ENCODE peak calls at places on chromosomes 3 and 15, in six cellular contexts. F is H9, I is K562, Z is neural progenitor cell, C is HepG2, W is GM23248. J is an unnamed sample. For H4K20me1 and H3K9me3, the result is how much of the 10 kb centered on the place peaks cover.

GRCh38 chr3:71489315-71489761 is 94.2 kb downstream of the FOXP1 start:
- DNase-seq in Z (no peak), F (no peak), W (no peak), I (no peak), C (no peak), J (no peak)

GRCh38 chr15:67193223-67194009 is 61.0 kb downstream of the AAGAB start:
- DNase-seq in F (no peak), Z (no peak), W (no peak), I (no peak), C (no peak), J (no peak)

GRCh38 chr3:19931767-19932188 is 2.2 kb downstream of the EFHB start:
- DNase-seq in I (no peak), C (no peak), Z (no peak), W (peak), F (no peak), J (peak)

GRCh38 chr3:14244521-14244920 is 65.9 kb downstream of the LSM3 start:
- DNase-seq in C (no peak), W (no peak), F (no peak), I (no peak), Z (no peak), J (no peak)

GRCh38 chr3:107729686-107730085 is 206.9 kb downstream of the BBX start:
- DNase-seq in I (no peak), Z (no peak), W (no peak), C (no peak), F (no peak), J (peak)

GRCh38 chr15:68479406-68479805 is 47.4 kb upstream of the ITGA11 start:
- DNase-seq in W (peak), I (no peak), C (no peak), Z (no peak), F (no peak), J (no peak)

GRCh38 chr3:10459954-10460754 is 45.2 kb downstream of the ATP2B2 start:
- DNase-seq in F (peak), C (peak), Z (peak), W (peak), I (peak), J (peak)

GRCh38 chr15:68319997-68320396 is 42.5 kb downstream of the FEM1B start:
- DNase-seq in I (no peak), F (no peak), Z (no peak), C (no peak), W (no peak), J (no peak)

GRCh38 chr3:10563396-10563795 is 58.0 kb upstream of the ATP2B2 start:
- DNase-seq in C (no peak), W (no peak), I (no peak), F (no peak), Z (no peak), J (no peak)

GRCh38 chr3:80079886-80080285 is 312.1 kb upstream of the ROBO1 start:
- DNase-seq in W (no peak), F (no peak), C (no peak), Z (no peak), I (no peak), J (no peak)

GRCh38 chr15:100265641-100266035 is 76.1 kb downstream of the ADAMTS17 start:
- DNase-seq in I (no peak), F (no peak), W (no peak), Z (no peak), C (no peak), J (no peak)

GRCh38 chr3:30691249-30691880 is 85.0 kb downstream of the TGFBR2 start:
- DNase-seq in I (no peak), C (no peak), W (no peak), Z (no peak), F (no peak), J (no peak)

GRCh38 chr3:17047162-17047561 is 162.4 kb downstream of the PLCL2 start:
- DNase-seq in Z (peak), I (no peak), W (no peak), F (peak), C (no peak), J (no peak)

GRCh38 chr15:29844290-29844903 is 22.1 kb upstream of the TJP1 start:
- DNase-seq in Z (no peak), W (peak), F (no peak), I (no peak), C (no peak), J (peak)

GRCh38 chr3:21433751-21434150 is 317.3 kb downstream of the ZNF385D start:
- DNase-seq in F (no peak), C (no peak), I (no peak), W (no peak), Z (no peak), J (no peak)

GRCh38 chr3:193982258-193982659 is 153.7 kb upstream of the HES1 start:
- DNase-seq in F (no peak), C (no peak), I (no peak), W (peak), Z (no peak), J (peak)

GRCh38 chr3:113744941-113745272 is 1.1 kb downstream of the NAA50 start:
- DNase-seq in Z (no peak), F (no peak), C (no peak), W (no peak), I (no peak), J (no peak)

GRCh38 chr3:113736548-113737089 is 9.4 kb downstream of the NAA50 start:
- DNase-seq in Z (peak), F (no peak), W (peak), C (peak), I (no peak), J (peak)

GRCh38 chr3:113745273-113746068 is 578 bp downstream of the NAA50 start:
- DNase-seq in F (peak), W (peak), C (peak), I (peak), Z (peak), J (peak)

GRCh38 chr3:113743006-113743639 is 2.9 kb downstream of the NAA50 start:
- DNase-seq in F (no peak), W (no peak), Z (no peak), I (no peak), C (no peak), J (peak)

GRCh38 chr3:113741086-113741485 is 5.0 kb downstream of the NAA50 start:
- DNase-seq in W (peak), I (no peak), F (no peak), C (no peak), Z (no peak), J (no peak)
- H4K20me1 ChIP-seq in W (under half), I (under half), F (under half), C (under half), Z (half or more), J (half or more)

DNA sequence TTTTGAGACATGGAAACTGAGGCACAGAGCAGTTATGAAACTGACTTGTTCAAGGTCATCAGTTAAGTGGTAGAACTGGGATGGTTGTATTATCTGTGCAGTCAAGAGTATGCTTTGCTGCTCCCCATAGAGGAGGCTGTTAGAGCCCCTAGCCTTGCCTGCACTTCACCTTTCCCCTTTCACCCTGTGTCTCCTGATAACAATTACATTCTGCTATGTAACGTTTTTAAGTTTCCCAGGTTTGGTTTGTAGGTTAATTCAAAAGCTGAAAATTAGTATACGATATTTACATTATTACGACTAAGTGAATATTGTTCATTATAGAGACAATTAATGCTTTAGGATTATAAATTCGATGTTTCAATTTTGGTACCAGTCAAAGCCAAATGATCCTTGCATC is 89.9 kb downstream of the ECT2 start:
- DNase-seq in I (no peak), C (no peak), F (no peak), Z (no peak), W (no peak), J (no peak)
- H3K9me3 ChIP-seq in I (under half), C (under half), F (under half), Z (under half), W (under half), J (under half)

GRCh38 chr3:23819599-23820360 is 14.0 kb downstream of the UBE2E1 start:
- DNase-seq in Z (peak), I (no peak), C (no peak), W (no peak), F (no peak), J (no peak)

GRCh38 chr3:23815879-23816278 is 10.1 kb downstream of the UBE2E1 start:
- DNase-seq in C (no peak), Z (no peak), I (no peak), W (no peak), F (no peak), J (peak)

GRCh38 chr3:23820888-23821287 is 15.1 kb downstream of the UBE2E1 start:
- DNase-seq in C (no peak), I (no peak), F (no peak), W (peak), Z (peak), J (peak)

GRCh38 chr3:23816721-23817120 is 11.0 kb downstream of the UBE2E1 start:
- DNase-seq in F (no peak), I (no peak), C (no peak), W (no peak), Z (no peak), J (no peak)

GRCh38 chr3:23817508-23818223 is 11.9 kb downstream of the UBE2E1 start:
- DNase-seq in W (no peak), I (no peak), C (no peak), F (no peak), Z (no peak), J (no peak)
- H4K20me1 ChIP-seq in W (under half), I (under half), C (under half), F (under half), Z (half or more), J (under half)

DNA sequence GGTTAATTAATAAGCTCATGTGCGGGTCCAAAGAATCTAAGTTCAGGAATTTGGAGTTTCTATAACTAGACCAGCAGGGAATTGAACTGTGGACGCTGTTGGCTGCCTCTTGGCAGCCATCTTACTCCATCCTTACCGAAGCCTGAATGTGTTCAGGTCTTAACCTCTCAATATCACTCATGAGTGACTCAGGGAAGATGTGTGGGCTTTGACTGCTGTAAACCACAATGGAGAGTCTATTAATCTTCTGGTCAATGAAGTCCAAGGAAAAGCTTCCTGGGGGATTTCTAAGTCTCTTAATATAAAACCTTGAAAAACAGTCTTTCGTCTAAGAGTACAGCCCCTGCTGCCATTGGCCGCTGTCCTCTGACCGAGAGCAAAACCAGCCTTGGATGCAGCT is 46.7 kb upstream of the OXTR start:
- DNase-seq in W (no peak), C (no peak), I (no peak), F (no peak), Z (no peak), J (no peak)
- H3K9me3 ChIP-seq in W (under half), C (under half), I (under half), F (under half), Z (under half), J (under half)

GRCh38 chr3:49403891-49404290 is 7.9 kb downstream of the RHOA start:
- DNase-seq in W (no peak), C (no peak), I (no peak), F (no peak), Z (no peak), J (no peak)
- H4K20me1 ChIP-seq in W (half or more), C (half or more), I (under half), F (under half), Z (half or more), J (half or more)

GRCh38 chr15:80367094-80367493 is 37.1 kb upstream of the ARNT2 start:
- DNase-seq in Z (peak), W (peak), C (peak), I (peak), F (peak), J (peak)

GRCh38 chr15:80371924-80372323 is 32.3 kb upstream of the ARNT2 start:
- DNase-seq in Z (no peak), I (no peak), C (no peak), W (no peak), F (no peak), J (no peak)

DNA sequence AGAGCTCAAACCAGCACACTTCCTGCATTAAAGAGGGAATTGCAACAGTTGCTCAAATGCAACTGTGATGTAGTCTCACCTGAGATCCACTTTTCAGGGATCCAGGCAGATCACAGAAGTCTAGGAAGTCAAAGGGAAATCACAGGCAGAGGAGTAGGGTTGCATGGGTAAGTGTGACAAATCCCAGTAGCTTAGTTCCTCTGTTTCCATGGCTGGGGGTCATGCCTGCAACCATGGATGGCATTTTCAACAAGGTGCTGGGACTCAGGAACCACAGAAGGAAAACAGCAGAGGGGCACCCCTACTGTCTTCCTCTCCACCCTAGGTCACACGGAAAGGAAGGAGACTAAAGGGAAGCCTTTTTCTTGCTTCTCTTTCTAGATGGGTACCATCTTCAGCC is 36.5 kb upstream of the ARNT2 start:
- DNase-seq in F (no peak), Z (no peak), I (no peak), C (no peak), W (no peak), J (no peak)
- H3K9me3 ChIP-seq in F (under half), Z (under half), I (under half), C (under half), W (under half), J (under half)

GRCh38 chr3:170162630-170163029 is 18.9 kb downstream of the PHC3 start:
- DNase-seq in C (no peak), F (no peak), I (no peak), Z (no peak), W (peak), J (no peak)
- H4K20me1 ChIP-seq in C (under half), F (under half), I (under half), Z (under half), W (under half), J (under half)

GRCh38 chr3:112848196-112848595 is 1.5 kb upstream of the CD200R1L start:
- DNase-seq in Z (no peak), I (no peak), W (no peak), C (no peak), F (no peak), J (no peak)
- H3K9me3 ChIP-seq in Z (under half), I (under half), W (under half), C (under half), F (under half), J (under half)

GRCh38 chr3:177147790-177148189 is 49.5 kb downstream of the TBL1XR1 start:
- DNase-seq in F (no peak), I (peak), Z (no peak), C (no peak), W (no peak), J (no peak)

GRCh38 chr3:177146646-177147045 is 50.6 kb downstream of the TBL1XR1 start:
- DNase-seq in Z (no peak), W (peak), C (no peak), I (no peak), F (no peak), J (peak)

GRCh38 chr3:177150218-177150916 is 46.9 kb downstream of the TBL1XR1 start:
- DNase-seq in F (no peak), C (peak), I (no peak), W (peak), Z (no peak), J (no peak)

GRCh38 chr3:177154733-177155132 is 42.5 kb downstream of the TBL1XR1 start:
- DNase-seq in I (no peak), F (no peak), C (no peak), W (no peak), Z (no peak), J (no peak)

GRCh38 chr3:177150970-177151627 is 46.2 kb downstream of the TBL1XR1 start:
- DNase-seq in Z (no peak), I (no peak), F (no peak), W (peak), C (peak), J (peak)
- H4K20me1 ChIP-seq in Z (half or more), I (under half), F (under half), W (under half), C (under half), J (under half)

J was measured in PC-3.